ENCODE peak calls at places on chromosomes 11 and 22, in five cellular contexts. D is prostate gland, N is testis, R is dorsolateral prefrontal cortex, L is GM12865. K is an unnamed sample.

GRCh38 chr11:75768112-75768908 is at the start of gene DGAT2:
- DNase-seq in N (peak), L (peak), R (peak), D (peak), K (peak)

GRCh38 chr11:45899448-45900174 is 7.5 kb downstream of the FREY1 start:
- DNase-seq in L (peak), D (peak), R (peak), N (peak), K (peak)

GRCh38 chr22:31950226-31950625 is 5.9 kb downstream of the YWHAH start:
- DNase-seq in R (no peak), L (no peak), N (no peak), D (no peak), K (no peak)

GRCh38 chr11:112962854-112963367 is 1.7 kb downstream of the NCAM1 start:
- DNase-seq in R (peak), N (peak), D (peak), L (no peak), K (peak)

GRCh38 chr22:41780714-41781507 is 19.6 kb upstream of the CCDC134 start:
- DNase-seq in R (no peak), L (peak), N (peak), D (no peak), K (peak)

GRCh38 chr11:107712342-107712741 is 486 bp upstream of the SLN start:
- DNase-seq in D (no peak), L (no peak), R (no peak), N (no peak), K (no peak)

GRCh38 chr11:125005491-125005890 is 51.5 kb downstream of the CCDC15 start:
- DNase-seq in N (no peak), R (no peak), D (no peak), L (no peak), K (no peak)

GRCh38 chr22:46674906-46675305 is 54.7 kb downstream of the GRAMD4 start:
- DNase-seq in D (no peak), N (no peak), L (no peak), R (no peak), K (no peak)

GRCh38 chr11:133896642-133897330 is 51.5 kb upstream of the SPATA19 start:
- DNase-seq in D (no peak), L (no peak), R (peak), N (peak), K (no peak)

GRCh38 chr11:73141031-73141308 is 1.1 kb downstream of the FCHSD2 start:
- DNase-seq in D (no peak), R (peak), N (peak), L (no peak), K (peak)

GRCh38 chr11:108241370-108242037 is 18.6 kb downstream of the ATM start:
- DNase-seq in D (no peak), R (no peak), N (no peak), L (no peak), K (no peak)

GRCh38 chr22:41501209-41501608 is 32.3 kb downstream of the ACO2 start:
- DNase-seq in D (no peak), N (peak), R (no peak), L (peak), K (peak)

GRCh38 chr11:19715373-19715772 is 2.7 kb downstream of the NAV2 start:
- DNase-seq in L (no peak), D (no peak), R (no peak), N (no peak), K (no peak)

GRCh38 chr11:117039897-117040296 is 58.3 kb downstream of the SIK3 start:
- DNase-seq in D (no peak), L (no peak), N (no peak), R (no peak), K (no peak)

GRCh38 chr11:100808904-100809491 is 121.9 kb downstream of the ARHGAP42 start:
- DNase-seq in L (no peak), N (no peak), D (no peak), R (no peak), K (no peak)

GRCh38 chr11:63829823-63830489 is 9.0 kb upstream of the MARK2 start:
- DNase-seq in L (peak), D (no peak), N (no peak), R (no peak), K (peak)

GRCh38 chr11:71423181-71423790 is 24.9 kb downstream of the DHCR7 start:
- DNase-seq in L (no peak), D (no peak), R (no peak), N (no peak), K (no peak)

GRCh38 chr11:79440451-79441158 is at the start of gene TENM4:
- DNase-seq in D (peak), R (peak), N (peak), L (peak), K (peak)

GRCh38 chr22:38314992-38315800 is 2.0 kb downstream of the CSNK1E start:
- DNase-seq in N (no peak), R (peak), L (peak), D (peak), K (no peak)
- TF ChIP-seq CTCF in N (no peak), R (no peak), L (no peak), D (no peak), K (no peak)

DNA sequence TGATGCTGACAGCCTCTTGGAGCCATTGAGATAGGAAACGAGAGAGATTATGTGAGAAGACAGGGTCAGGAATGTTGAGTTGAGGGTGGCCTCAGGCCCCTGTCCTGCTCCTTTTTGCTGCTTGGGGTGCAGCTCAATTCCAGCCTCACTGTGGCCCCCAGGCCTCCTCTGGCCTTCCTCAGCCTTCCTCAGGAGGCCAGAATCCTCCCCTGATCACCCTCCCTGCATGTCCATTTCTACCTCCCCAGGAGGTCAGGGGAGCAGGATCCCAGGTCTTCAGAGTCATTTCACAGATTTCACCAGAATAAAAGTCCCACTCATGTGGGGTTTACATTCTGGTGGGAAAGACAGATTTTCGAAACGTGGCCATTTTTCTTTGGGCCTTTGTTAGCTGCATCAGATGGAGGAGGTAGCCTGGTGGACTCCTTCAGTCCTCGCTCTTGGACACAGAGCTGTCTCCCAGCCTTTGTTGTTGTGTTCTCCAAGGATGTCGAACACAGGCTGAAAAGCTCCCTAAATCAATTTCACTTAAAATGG is 2.2 kb upstream of the KCNQ1OT1 start:
- DNase-seq in N (no peak), R (no peak), L (no peak), D (no peak), K (no peak)
- H3K4me3 ChIP-seq in N (no peak), R (no peak), L (no peak), D (no peak), K (no peak)

GRCh38 chr11:3216027-3216525 is 2.5 kb downstream of the MRGPRG start:
- DNase-seq in N (no peak), L (no peak), D (no peak), R (peak), K (no peak)
- TF ChIP-seq CTCF in N (no peak), L (no peak), D (no peak), R (no peak), K (no peak)

GRCh38 chr22:44046485-44047141 is 22.5 kb downstream of the PARVB start:
- DNase-seq in R (no peak), L (no peak), D (no peak), N (peak), K (peak)

GRCh38 chr22:44045171-44045570 is 21.1 kb downstream of the PARVB start:
- DNase-seq in L (no peak), R (no peak), D (no peak), N (no peak), K (no peak)

GRCh38 chr22:44047891-44048301 is 23.8 kb downstream of the PARVB start:
- DNase-seq in D (no peak), R (no peak), N (no peak), L (peak), K (no peak)

GRCh38 chr22:44039566-44040171 is 15.6 kb downstream of the PARVB start:
- DNase-seq in D (no peak), N (no peak), R (no peak), L (no peak), K (no peak)

DNA sequence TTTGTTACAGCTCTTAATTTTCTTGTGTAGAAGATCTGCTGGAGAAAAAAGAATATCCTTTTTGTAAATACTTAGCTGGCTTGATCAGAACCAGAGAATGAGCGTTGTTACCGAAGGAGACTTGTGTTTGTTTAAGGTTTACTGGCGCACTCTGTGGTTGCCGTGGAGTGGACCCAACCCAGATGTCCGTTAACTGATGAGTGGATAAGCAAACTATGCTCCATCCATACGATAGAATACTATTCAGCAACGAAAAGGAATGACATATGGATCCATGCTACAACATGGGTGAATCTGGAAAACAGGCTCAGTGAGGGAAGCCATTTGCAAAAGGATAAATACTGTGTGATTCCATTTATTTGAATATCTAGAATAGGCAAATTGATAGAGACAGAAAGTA is 18.7 kb downstream of the PARVB start:
- DNase-seq in N (no peak), D (no peak), L (no peak), R (no peak), K (no peak)
- H3K4me3 ChIP-seq in N (no peak), D (no peak), L (no peak), R (no peak), K (no peak)

DNA sequence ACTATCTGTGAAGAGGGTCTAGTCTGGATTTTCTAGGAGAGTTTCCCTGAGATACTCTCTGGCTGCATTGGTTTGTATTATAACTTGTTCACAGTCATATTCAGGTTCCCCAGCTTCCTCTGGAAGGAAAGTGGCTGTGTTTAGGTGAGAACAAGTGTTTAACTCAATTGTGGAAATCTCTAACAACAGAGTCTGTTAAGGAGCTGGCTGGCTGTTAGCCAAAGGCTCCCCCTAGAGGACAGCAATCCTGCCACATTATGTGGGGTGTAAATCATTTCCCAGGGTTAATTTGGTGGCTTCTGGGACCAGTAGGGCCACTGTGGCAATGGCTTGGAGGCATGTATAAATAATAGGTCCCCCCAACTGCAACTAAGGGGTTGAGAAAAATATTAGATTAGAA is 18.4 kb downstream of the MS4A6E start:
- DNase-seq in R (no peak), D (no peak), L (peak), N (peak), K (peak)
- TF ChIP-seq CTCF in R (peak), D (no peak), L (peak), N (no peak), K (peak)

GRCh38 chr11:13831707-13832106 is 130.8 kb upstream of the SPON1 start:
- DNase-seq in D (no peak), N (no peak), L (no peak), R (no peak), K (peak)
- H3K4me3 ChIP-seq in D (no peak), N (no peak), L (no peak), R (no peak), K (no peak)

GRCh38 chr22:49642331-49642730 is 185.3 kb downstream of the BRD1 start:
- DNase-seq in L (no peak), D (no peak), N (no peak), R (no peak), K (no peak)
- TF ChIP-seq CTCF in L (no peak), D (no peak), N (no peak), R (no peak), K (no peak)